ENCODE peak calls at places on chromosomes 2 and 18, in six cellular contexts. J is A549, Y is WTC11, G is SK-N-SH, E is endothelial cell of umbilical vein, O is HCT116. Q is an unnamed sample.

GRCh38 chr2:96977631-96978195 is 8.7 kb downstream of the FAM178B start:
- DNase-seq in J (peak; percentile 35), Y (no peak), G (no peak), E (no peak), O (peak; percentile 2), Q (no peak)

GRCh38 chr2:219507555-219508443 is 6.5 kb upstream of the ASIC4 start:
- DNase-seq in J (no peak), Y (no peak), G (peak; percentile 84), E (no peak), O (no peak), Q (no peak)

GRCh38 chr2:122515731-122516130 is 760.3 kb downstream of the TSN start:
- DNase-seq in J (no peak), Y (no peak), G (no peak), E (no peak), O (no peak), Q (no peak)

GRCh38 chr2:196918927-196919326 is 7.6 kb downstream of the PGAP1 start:
- DNase-seq in J (no peak), Y (no peak), G (no peak), E (peak; percentile 35), O (no peak), Q (no peak)

GRCh38 chr2:240630771-240631560 is 5.7 kb downstream of the GPR35 start:
- DNase-seq in J (no peak), Y (no peak), G (peak; percentile 14), E (no peak), O (no peak), Q (no peak)

GRCh38 chr2:86226069-86226468 is 26.8 kb downstream of the MRPL35 start:
- DNase-seq in J (no peak), Y (no peak), G (no peak), E (no peak), O (no peak), Q (no peak)

GRCh38 chr2:184654945-184655344 is 56.6 kb downstream of the ZNF804A start:
- DNase-seq in J (no peak), Y (no peak), G (no peak), E (no peak), O (no peak), Q (peak; percentile 22)

GRCh38 chr2:64779117-64779690 is 125.5 kb upstream of the SERTAD2 start:
- DNase-seq in J (no peak), Y (no peak), G (no peak), E (peak; percentile 88), O (no peak), Q (no peak)

GRCh38 chr2:224248944-224249371 is 152.9 kb downstream of the FAM124B start:
- DNase-seq in J (no peak), Y (no peak), G (no peak), E (no peak), O (no peak), Q (no peak)

GRCh38 chr2:187499941-187500532 is 52.0 kb upstream of the CALCRL start:
- DNase-seq in J (peak; percentile 19), Y (peak; percentile 67), G (peak; percentile 22), E (peak; percentile 75), O (peak; percentile 54), Q (peak; percentile 54)

GRCh38 chr18:77062518-77063003 is 70.0 kb downstream of the MBP start:
- DNase-seq in J (no peak), Y (no peak), G (no peak), E (no peak), O (no peak), Q (peak; percentile 61)

GRCh38 chr2:65350714-65351113 is 81.7 kb downstream of the SPRED2 start:
- DNase-seq in J (peak; percentile 61), Y (peak; percentile 25), G (no peak), E (no peak), O (no peak), Q (peak; percentile 41)

GRCh38 chr18:58026395-58026794 is 17.6 kb upstream of the NEDD4L start:
- DNase-seq in J (no peak), Y (no peak), G (no peak), E (no peak), O (no peak), Q (no peak)

GRCh38 chr2:203809084-203809521 is 58.5 kb upstream of the CTLA4 start:
- DNase-seq in J (no peak), Y (no peak), G (no peak), E (peak; percentile 57), O (no peak), Q (no peak)

GRCh38 chr18:14053661-14054060 is 78.6 kb downstream of the ZNF519 start:
- DNase-seq in J (no peak), Y (no peak), G (no peak), E (no peak), O (no peak), Q (no peak)
- TF ChIP-seq MAX in J (no peak), Y (no peak), G (no peak), E (no peak), O (no peak), Q (no peak)

GRCh38 chr18:9971313-9971920 is 57.6 kb downstream of the VAPA start:
- DNase-seq in J (peak; percentile 29), Y (peak; percentile 67), G (peak; percentile 70), E (peak; percentile 87), O (peak; percentile 60), Q (peak; percentile 83)
- TF ChIP-seq MAX in J (no peak), Y (no peak), G (no peak), E (no peak), O (no peak), Q (peak; percentile 70)

DNA sequence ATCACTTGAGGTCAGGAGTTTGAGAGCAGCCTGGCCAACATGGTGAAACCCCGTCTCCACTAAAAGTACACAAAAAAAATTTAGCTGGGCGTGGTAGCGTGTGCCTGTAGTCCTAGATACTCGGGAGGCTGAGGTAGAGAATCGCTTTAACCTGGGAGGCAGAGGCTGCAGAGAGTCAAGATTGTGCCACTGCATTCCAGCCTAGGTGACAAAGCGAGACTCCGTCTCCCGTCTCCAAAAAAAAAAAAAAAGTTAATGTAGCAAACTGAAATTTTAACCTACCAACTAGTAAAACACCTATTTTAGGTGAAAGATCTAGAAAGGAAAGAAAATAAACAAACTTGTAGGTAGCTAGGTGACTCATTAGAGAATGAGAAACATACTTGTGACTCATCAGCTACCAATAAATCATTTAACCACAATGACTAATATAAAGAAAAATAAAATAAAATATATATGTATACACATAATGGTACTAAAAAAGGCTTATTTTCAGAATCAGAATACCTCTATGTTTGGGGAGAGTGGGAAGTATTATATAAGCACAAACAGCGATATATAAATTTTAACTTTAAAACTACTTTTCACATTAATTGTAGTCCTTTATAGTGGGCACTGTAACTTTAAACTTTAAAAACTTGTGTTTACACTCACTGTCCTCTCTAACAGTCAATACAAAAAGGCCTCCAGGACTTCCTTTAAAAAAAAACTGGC is 36.6 kb downstream of the DARS1 start:
- DNase-seq in J (peak; percentile 41), Y (no peak), G (no peak), E (peak; percentile 69), O (peak; percentile 83), Q (no peak)
- TF ChIP-seq MAX in J (no peak), Y (no peak), G (no peak), E (no peak), O (peak; percentile 53), Q (no peak)

GRCh38 chr2:154614906-154615305 is 83.6 kb upstream of the KCNJ3 start:
- DNase-seq in J (no peak), Y (no peak), G (no peak), E (no peak), O (no peak), Q (no peak)

GRCh38 chr2:154620490-154620889 is 78.0 kb upstream of the KCNJ3 start:
- DNase-seq in J (no peak), Y (no peak), G (no peak), E (no peak), O (no peak), Q (no peak)

GRCh38 chr2:154616659-154617058 is 81.8 kb upstream of the KCNJ3 start:
- DNase-seq in J (no peak), Y (peak; percentile 25), G (no peak), E (no peak), O (no peak), Q (no peak)
- TF ChIP-seq MAX in J (no peak), Y (no peak), G (no peak), E (no peak), O (no peak), Q (no peak)

DNA sequence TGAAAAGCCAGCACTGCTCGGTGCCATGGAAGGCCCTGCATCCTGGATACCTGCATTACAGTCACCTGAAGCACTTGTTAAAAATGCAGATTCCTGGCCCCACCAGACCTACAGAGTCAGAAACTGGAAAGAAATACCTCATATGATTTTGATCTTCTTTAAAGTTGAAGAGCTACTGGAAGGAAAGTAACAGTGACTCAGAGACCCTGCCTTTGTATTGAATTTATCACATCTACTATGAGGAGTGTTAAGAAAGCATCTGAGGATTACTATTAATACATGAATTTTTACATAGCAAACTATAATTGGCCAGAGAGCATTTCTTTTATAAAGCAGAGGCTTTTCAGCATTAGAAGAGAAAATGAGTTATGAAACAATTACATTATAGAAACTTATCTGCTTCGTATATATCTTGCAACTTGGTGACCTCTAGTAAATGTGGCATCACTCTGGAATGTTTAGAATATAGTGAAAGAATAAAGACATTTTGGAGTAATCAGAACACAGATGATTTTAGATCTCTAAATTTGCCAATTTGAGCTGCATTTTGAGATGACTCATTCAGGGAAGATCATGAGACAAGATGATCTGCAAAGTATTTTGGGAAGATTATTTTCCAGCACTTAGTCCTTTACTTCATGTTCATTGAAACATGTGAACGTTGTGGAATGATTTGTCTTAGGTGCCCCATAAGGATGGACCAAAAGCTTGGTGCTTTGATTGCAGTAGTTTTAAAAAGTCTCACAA is 12.2 kb downstream of the PTPRM start:
- DNase-seq in J (no peak), Y (no peak), G (no peak), E (no peak), O (no peak), Q (no peak)
- TF ChIP-seq MAX in J (no peak), Y (no peak), G (no peak), E (no peak), O (no peak), Q (no peak)

GRCh38 chr18:40110455-40110854 is 1844.6 kb upstream of the PIK3C3 start:
- DNase-seq in J (no peak), Y (no peak), G (no peak), E (no peak), O (no peak), Q (no peak)

DNA sequence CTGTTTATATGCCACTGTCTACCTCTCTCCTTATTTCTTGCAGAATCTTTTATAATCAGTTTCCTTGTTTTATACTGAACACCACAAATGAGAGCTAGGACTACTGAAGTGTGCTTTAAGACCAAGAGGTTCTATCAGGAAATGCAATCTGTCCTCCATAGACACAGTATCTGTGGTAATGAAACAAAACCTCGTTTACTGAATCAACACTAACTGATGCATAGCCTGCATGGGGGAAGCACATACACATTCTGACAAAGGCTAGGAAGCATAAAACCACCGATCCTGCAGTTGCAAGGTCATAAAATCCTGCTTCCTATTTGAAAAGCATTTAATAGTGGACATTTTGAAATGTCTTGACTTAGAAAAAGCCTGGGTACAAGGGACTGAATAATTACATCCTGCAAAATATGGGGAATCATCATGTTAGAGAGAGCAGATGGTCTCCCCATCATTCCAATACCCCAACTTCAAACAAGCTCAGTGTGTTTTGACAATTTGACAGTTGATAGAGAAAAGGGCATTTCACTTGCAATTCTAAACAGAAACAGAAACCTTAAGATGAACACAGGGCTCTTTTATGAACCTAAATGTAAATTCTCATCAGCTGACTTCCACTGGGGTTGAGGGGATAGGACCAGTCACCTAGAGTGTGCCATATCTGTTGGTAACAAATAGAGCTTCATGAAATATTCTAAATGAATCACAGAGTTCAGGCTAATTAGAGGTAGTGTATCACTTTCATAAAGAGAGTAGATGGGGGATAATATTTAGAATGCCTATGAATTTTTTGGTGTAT is 1845.6 kb upstream of the PIK3C3 start:
- DNase-seq in J (no peak), Y (no peak), G (no peak), E (no peak), O (no peak), Q (no peak)
- TF ChIP-seq MAX in J (no peak), Y (no peak), G (no peak), E (no peak), O (no peak), Q (no peak)

GRCh38 chr2:179805001-179805400 is 56.4 kb downstream of the ZNF385B start:
- DNase-seq in J (no peak), Y (no peak), G (no peak), E (no peak), O (no peak), Q (no peak)
- TF ChIP-seq MAX in J (no peak), Y (no peak), G (no peak), E (no peak), O (no peak), Q (no peak)